ENCODE peak calls at places on chromosomes 16 and 17, in four cellular contexts. One of them, this sample, is unnamed.

GRCh38 chr16:20401066-20401465 is 3.5 kb downstream of the PDILT start:
- DNase-seq in GM12878: no peak
- DNase-seq in HepG2: no peak
- DNase-seq in K562: no peak
- DNase-seq in this sample: no peak

GRCh38 chr17:81419333-81419885 is 24.2 kb downstream of the BAHCC1 start:
- DNase-seq in GM12878: no peak
- DNase-seq in HepG2: no peak
- DNase-seq in K562: peak; percentile 83
- DNase-seq in this sample: no peak

GRCh38 chr17:57405486-57406072 is 149.3 kb downstream of the MSI2 start:
- DNase-seq in GM12878: no peak
- DNase-seq in HepG2: no peak
- DNase-seq in K562: no peak
- DNase-seq in this sample: no peak

GRCh38 chr16:51531271-51531670 is 380.2 kb upstream of the SALL1 start:
- DNase-seq in GM12878: no peak
- DNase-seq in HepG2: no peak
- DNase-seq in K562: no peak
- DNase-seq in this sample: no peak

GRCh38 chr16:27174798-27175197 is 28.5 kb upstream of the KDM8 start:
- DNase-seq in GM12878: no peak
- DNase-seq in HepG2: no peak
- DNase-seq in K562: peak; percentile 37
- DNase-seq in this sample: no peak

GRCh38 chr16:30351586-30352419 is 3.3 kb downstream of the CD2BP2 start:
- DNase-seq in GM12878: no peak
- DNase-seq in HepG2: no peak
- DNase-seq in K562: no peak
- DNase-seq in this sample: no peak

GRCh38 chr16:55552621-55553020 is 13.9 kb upstream of the CAPNS2 start:
- DNase-seq in GM12878: no peak
- DNase-seq in HepG2: no peak
- DNase-seq in K562: no peak
- DNase-seq in this sample: no peak

GRCh38 chr17:64984181-64984580 is 64.9 kb upstream of the LRRC37A3 start:
- DNase-seq in GM12878: no peak
- DNase-seq in HepG2: no peak
- DNase-seq in K562: no peak
- DNase-seq in this sample: no peak

GRCh38 chr16:57315401-57315800 is 30.9 kb upstream of the PLLP start:
- DNase-seq in GM12878: no peak
- DNase-seq in HepG2: no peak
- DNase-seq in K562: no peak
- DNase-seq in this sample: no peak

GRCh38 chr17:49836111-49837030 is 11.5 kb downstream of the TAC4 start:
- DNase-seq in GM12878: no peak
- DNase-seq in HepG2: peak; percentile 67
- DNase-seq in K562: no peak
- DNase-seq in this sample: no peak

GRCh38 chr17:27247071-27247957 is 46.6 kb upstream of the WSB1 start:
- DNase-seq in GM12878: no peak
- DNase-seq in HepG2: peak; percentile 89
- DNase-seq in K562: no peak
- DNase-seq in this sample: no peak

GRCh38 chr16:81511371-81511770 is 66.8 kb downstream of the CMIP start:
- DNase-seq in GM12878: no peak
- DNase-seq in HepG2: peak; percentile 86
- DNase-seq in K562: no peak
- DNase-seq in this sample: no peak

GRCh38 chr17:75630071-75630917 is 2.9 kb upstream of the SMIM5 start:
- DNase-seq in GM12878: no peak
- DNase-seq in HepG2: no peak
- DNase-seq in K562: no peak
- DNase-seq in this sample: no peak

GRCh38 chr17:41717408-41718286 is 5.5 kb downstream of the GAST start:
- DNase-seq in GM12878: no peak
- DNase-seq in HepG2: no peak
- DNase-seq in K562: no peak
- DNase-seq in this sample: no peak

GRCh38 chr16:28096974-28097373 is 33.5 kb upstream of the GSG1L start:
- DNase-seq in GM12878: no peak
- DNase-seq in HepG2: no peak
- DNase-seq in K562: no peak
- DNase-seq in this sample: no peak

DNA sequence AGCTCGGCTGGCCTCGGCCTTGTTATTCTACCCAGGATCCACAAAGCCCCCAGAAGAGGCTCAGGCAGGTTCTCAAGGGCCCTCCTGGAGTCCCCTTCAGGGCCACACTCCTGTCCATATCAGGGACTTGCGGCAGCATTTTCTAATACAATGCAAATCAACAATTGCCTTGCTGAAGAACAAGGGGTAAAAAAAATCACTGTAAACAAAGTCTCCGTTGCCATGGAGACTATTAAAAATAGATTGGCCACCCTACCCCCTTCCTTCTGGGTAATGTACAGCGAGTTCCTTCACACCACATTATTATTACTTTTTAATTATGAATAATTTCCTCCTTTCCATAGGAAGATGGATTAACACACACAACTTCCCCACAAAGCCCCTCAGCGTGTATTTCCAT is 196.8 kb downstream of the RBFOX3 start:
- DNase-seq in GM12878: no peak
- DNase-seq in HepG2: no peak
- DNase-seq in K562: no peak
- DNase-seq in this sample: no peak
- TF ChIP-seq POLR2AphosphoS5 in GM12878: no peak
- TF ChIP-seq POLR2AphosphoS5 in HepG2: no peak
- TF ChIP-seq POLR2AphosphoS5 in K562: no peak
- TF ChIP-seq POLR2AphosphoS5 in this sample: no peak

GRCh38 chr17:17698371-17698770 is 17.1 kb downstream of the RAI1 start:
- DNase-seq in GM12878: no peak
- DNase-seq in HepG2: no peak
- DNase-seq in K562: no peak
- DNase-seq in this sample: peak; percentile 79
- H3K27me3 ChIP-seq in GM12878: no peaks in the 10 kb centered on the region
- H3K27me3 ChIP-seq in HepG2: no peaks in the 10 kb centered on the region
- H3K27me3 ChIP-seq in K562: no peaks in the 10 kb centered on the region
- H3K27me3 ChIP-seq in this sample: peaks cover 85% of the 10 kb centered on the region

DNA sequence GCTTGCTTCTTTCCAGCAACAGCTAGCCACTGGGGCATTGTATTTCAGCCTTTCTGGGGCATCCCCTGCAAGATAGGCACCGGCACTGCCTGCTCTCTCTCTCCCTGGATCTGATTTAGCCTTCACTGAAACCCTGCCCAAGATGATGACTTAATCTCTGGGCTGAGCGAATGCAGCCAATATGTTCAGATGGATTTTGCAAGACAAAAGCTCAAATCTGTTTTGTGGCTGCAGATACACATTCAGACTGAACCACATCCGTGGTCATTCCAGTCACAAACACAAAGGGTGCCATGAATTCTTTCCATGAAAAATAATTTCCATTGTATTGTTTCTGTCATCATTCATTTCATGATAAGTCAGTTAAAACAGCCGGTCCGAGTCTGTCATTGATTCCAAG is 24.2 kb downstream of the SOST start:
- DNase-seq in GM12878: no peak
- DNase-seq in HepG2: no peak
- DNase-seq in K562: no peak
- DNase-seq in this sample: no peak
- TF ChIP-seq JUNB in GM12878: no peak
- TF ChIP-seq JUNB in HepG2: no peak
- TF ChIP-seq JUNB in K562: no peak
- TF ChIP-seq JUNB in this sample: no peak

DNA sequence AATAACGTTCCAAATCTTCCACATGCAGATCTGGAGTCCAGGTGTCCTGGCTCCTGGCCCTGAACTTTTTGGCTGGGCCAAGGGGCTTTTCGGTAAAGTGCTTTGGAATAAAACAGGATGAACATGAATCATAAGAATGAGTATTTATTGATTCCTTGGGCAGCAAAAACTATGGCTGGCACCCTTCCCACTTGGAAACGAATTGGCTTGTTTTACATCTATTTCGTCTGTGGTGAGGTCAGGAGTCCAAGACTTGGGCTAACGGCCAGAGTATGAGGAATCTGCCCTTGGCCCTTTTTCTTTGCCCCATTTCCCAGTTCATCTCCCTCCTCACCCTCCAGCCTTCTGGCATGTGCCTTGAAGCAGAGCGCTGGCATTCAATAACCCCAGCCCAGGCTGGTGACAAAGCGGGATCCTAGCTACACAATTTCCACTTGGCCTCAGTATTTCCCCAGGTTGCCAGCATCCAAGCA is 4.1 kb upstream of the UBTF start:
- DNase-seq in GM12878: no peak
- DNase-seq in HepG2: no peak
- DNase-seq in K562: no peak
- DNase-seq in this sample: no peak
- TF ChIP-seq POLR2AphosphoS5 in GM12878: no peak
- TF ChIP-seq POLR2AphosphoS5 in HepG2: no peak
- TF ChIP-seq POLR2AphosphoS5 in K562: no peak
- TF ChIP-seq POLR2AphosphoS5 in this sample: no peak

DNA sequence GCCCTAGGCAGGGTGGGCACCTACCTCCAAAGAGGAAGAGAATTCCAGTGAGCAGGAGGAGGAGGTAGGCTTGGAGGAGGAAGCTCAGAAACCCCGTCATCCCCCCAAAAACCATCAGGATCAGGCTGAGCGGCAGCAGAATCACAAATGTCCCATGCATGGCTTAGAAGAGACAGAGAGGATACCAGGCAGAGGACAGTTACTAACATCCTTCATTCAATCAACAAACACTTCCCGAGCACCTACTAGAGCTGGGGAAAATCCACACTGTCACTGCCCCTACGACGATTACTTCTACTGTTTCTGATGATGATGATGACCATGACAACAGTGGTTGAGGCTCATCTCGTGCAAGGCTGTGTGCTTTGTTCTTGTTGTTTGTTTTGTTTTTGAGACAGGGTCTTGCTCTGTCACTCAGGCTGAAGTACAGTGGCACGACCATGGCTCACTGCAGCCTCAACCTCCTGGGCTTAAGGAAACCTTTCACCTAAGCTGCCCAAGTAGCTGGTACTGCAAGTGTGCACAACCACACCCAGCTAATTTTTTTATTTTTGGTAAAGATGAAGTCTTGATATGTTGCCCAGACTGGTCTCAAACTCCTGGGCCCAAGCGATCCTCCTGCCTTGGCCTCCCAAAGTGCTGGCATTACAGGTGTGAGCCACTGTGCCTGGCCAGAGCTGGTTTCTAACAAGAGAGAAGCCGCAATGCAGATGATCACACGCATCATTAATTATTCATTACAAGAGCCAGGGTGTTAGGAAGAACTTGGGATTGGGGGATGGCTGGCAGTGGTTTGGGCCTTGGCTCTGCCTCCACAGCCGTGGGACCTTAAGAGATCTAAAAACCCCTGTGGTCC is 18.0 kb downstream of the TMEM114 start:
- DNase-seq in GM12878: no peak
- DNase-seq in HepG2: no peak
- DNase-seq in K562: no peak
- DNase-seq in this sample: no peak
- H3K27me3 ChIP-seq in GM12878: no peaks in the 10 kb centered on the region
- H3K27me3 ChIP-seq in HepG2: peaks cover 18% of the 10 kb centered on the region
- H3K27me3 ChIP-seq in K562: peaks cover 36% of the 10 kb centered on the region
- H3K27me3 ChIP-seq in this sample: peaks cover 3% of the 10 kb centered on the region

DNA sequence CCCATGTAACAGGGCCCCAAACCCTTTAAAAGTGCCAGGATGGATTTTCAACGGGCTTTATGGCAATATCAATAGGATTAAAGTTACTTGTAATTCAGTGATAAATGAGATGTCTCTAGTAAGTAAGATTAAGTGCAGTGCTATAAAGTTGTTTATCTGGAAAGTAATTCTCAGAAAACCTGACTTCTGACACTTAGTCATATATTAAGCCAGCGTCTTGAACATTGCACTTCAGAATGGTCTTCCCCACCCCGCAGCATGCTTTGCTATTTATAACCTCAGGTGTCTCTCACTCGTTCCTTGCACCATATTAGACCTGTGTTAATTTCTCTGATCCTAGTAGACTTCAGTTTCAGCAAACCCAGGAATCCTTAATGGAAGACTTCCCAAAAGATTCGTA is 2.1 kb upstream of the MAF start:
- DNase-seq in GM12878: no peak
- DNase-seq in HepG2: no peak
- DNase-seq in K562: no peak
- DNase-seq in this sample: no peak
- TF ChIP-seq JUNB in GM12878: no peak
- TF ChIP-seq JUNB in HepG2: no peak
- TF ChIP-seq JUNB in K562: no peak
- TF ChIP-seq JUNB in this sample: no peak

DNA sequence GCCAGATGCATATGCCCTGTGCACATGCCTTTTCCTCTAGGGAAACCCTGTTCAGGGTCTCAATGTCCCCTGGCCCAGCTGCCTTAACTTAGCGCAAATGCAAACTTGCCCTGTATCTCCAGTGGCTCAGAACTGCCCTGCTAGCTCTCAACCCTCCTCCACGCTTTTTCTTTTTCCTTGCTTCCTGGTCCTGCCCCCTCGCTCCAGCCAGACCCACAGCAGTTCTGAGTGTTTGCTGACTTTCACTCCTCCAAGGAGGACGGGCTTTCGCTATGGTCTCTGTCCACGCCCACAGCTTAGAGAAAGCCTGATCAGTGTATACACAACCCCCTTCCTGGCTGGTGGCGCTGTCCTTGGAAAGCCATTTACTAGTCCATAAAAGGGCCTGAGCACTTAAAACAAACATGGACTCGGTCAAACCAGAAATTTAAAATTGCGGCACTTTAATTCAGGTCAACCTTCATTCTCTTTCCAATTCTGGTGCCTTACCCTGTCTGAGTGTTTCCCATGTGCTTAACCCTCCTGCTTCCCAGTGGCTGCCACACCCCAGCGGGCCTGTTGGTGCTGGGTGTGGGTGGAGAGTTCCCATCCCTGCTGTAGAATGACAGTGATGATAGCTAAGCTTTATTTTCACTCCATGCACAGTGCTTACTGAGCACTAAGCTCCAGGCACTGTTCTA is 15.6 kb upstream of the TMEM98 start:
- DNase-seq in GM12878: no peak
- DNase-seq in HepG2: peak; percentile 84
- DNase-seq in K562: peak; percentile 83
- DNase-seq in this sample: peak; percentile 49
- TF ChIP-seq POLR2AphosphoS5 in GM12878: no peak
- TF ChIP-seq POLR2AphosphoS5 in HepG2: peak; percentile 47
- TF ChIP-seq POLR2AphosphoS5 in K562: peak; percentile 39
- TF ChIP-seq POLR2AphosphoS5 in this sample: no peak

GRCh38 chr17:13596241-13596941 is 5.3 kb downstream of the HS3ST3A1 start:
- DNase-seq in GM12878: no peak
- DNase-seq in HepG2: no peak
- DNase-seq in K562: no peak
- DNase-seq in this sample: no peak
- H3K27me3 ChIP-seq in GM12878: no peaks in the 10 kb centered on the region
- H3K27me3 ChIP-seq in HepG2: peaks cover 28% of the 10 kb centered on the region
- H3K27me3 ChIP-seq in K562: no peaks in the 10 kb centered on the region
- H3K27me3 ChIP-seq in this sample: peaks cover 26% of the 10 kb centered on the region

GRCh38 chr16:84423416-84423837 is 55.1 kb downstream of the ATP2C2 start:
- DNase-seq in GM12878: peak; percentile 11
- DNase-seq in HepG2: peak; percentile 67
- DNase-seq in K562: peak; percentile 71
- DNase-seq in this sample: peak; percentile 69
- TF ChIP-seq JUNB in GM12878: no peak
- TF ChIP-seq JUNB in HepG2: no peak
- TF ChIP-seq JUNB in K562: no peak
- TF ChIP-seq JUNB in this sample: no peak

GRCh38 chr16:89711601-89712475 is 8.9 kb downstream of the VPS9D1 start:
- DNase-seq in GM12878: no peak
- DNase-seq in HepG2: no peak
- DNase-seq in K562: peak; percentile 98
- DNase-seq in this sample: peak; percentile 82
- TF ChIP-seq POLR2AphosphoS5 in GM12878: peak; percentile 83
- TF ChIP-seq POLR2AphosphoS5 in HepG2: no peak
- TF ChIP-seq POLR2AphosphoS5 in K562: peak; percentile 84
- TF ChIP-seq POLR2AphosphoS5 in this sample: peak; percentile 94

This sample was measured in GM23338.